ENCODE peak calls at places on chromosomes 3 and 15, in five cellular contexts. One of them, this sample, is unnamed.
A peak's percentile ranks its signal among the peaks of the same experiment; 100 is the strongest.

GRCh38 chr3:189276481-189277190 is 104.9 kb downstream of the TPRG1 start:
- DNase-seq in neural crest cell: no peak
- DNase-seq in kidney glomerular epithelial cell: no peak
- DNase-seq in cardiac muscle cell: no peak
- DNase-seq in SIG-M5: peak; percentile 82
- DNase-seq in this sample: no peak

GRCh38 chr3:104604326-104605010 is 762.2 kb upstream of the ALCAM start:
- DNase-seq in cardiac muscle cell: peak; percentile 21
- DNase-seq in kidney glomerular epithelial cell: peak; percentile 49
- DNase-seq in SIG-M5: no peak
- DNase-seq in neural crest cell: no peak
- DNase-seq in this sample: no peak

GRCh38 chr15:99635794-99636193 is 70.0 kb downstream of the MEF2A start:
- DNase-seq in cardiac muscle cell: no peak
- DNase-seq in kidney glomerular epithelial cell: no peak
- DNase-seq in SIG-M5: no peak
- DNase-seq in neural crest cell: no peak
- DNase-seq in this sample: no peak

GRCh38 chr15:82850731-82851130 is 41.3 kb downstream of the WHAMM start:
- DNase-seq in cardiac muscle cell: no peak
- DNase-seq in neural crest cell: no peak
- DNase-seq in kidney glomerular epithelial cell: no peak
- DNase-seq in SIG-M5: no peak
- DNase-seq in this sample: no peak

GRCh38 chr15:89690276-89691218 is at the start of the genes PEX11A and WDR93:
- DNase-seq in neural crest cell: peak; percentile 68
- DNase-seq in SIG-M5: no peak
- DNase-seq in kidney glomerular epithelial cell: peak; percentile 73
- DNase-seq in cardiac muscle cell: peak; percentile 80
- DNase-seq in this sample: peak; percentile 29

GRCh38 chr15:70027518-70027917 is 70.2 kb downstream of the TLE3 start:
- DNase-seq in SIG-M5: no peak
- DNase-seq in neural crest cell: no peak
- DNase-seq in cardiac muscle cell: no peak
- DNase-seq in kidney glomerular epithelial cell: no peak
- DNase-seq in this sample: no peak

GRCh38 chr3:137035631-137036030 is 77.8 kb downstream of the IL20RB start:
- DNase-seq in SIG-M5: no peak
- DNase-seq in cardiac muscle cell: peak; percentile 27
- DNase-seq in neural crest cell: no peak
- DNase-seq in kidney glomerular epithelial cell: no peak
- DNase-seq in this sample: no peak

GRCh38 chr3:114454592-114455251 is 160.9 kb downstream of the TIGIT start:
- DNase-seq in cardiac muscle cell: peak; percentile 61
- DNase-seq in neural crest cell: peak; percentile 28
- DNase-seq in kidney glomerular epithelial cell: no peak
- DNase-seq in SIG-M5: no peak
- DNase-seq in this sample: no peak

GRCh38 chr3:184186184-184186901 is at the start of gene ABCF3:
- DNase-seq in SIG-M5: no peak
- DNase-seq in cardiac muscle cell: no peak
- DNase-seq in kidney glomerular epithelial cell: no peak
- DNase-seq in neural crest cell: no peak
- DNase-seq in this sample: no peak

GRCh38 chr3:122890077-122890484 is 95.2 kb downstream of the SLC49A4 start:
- DNase-seq in kidney glomerular epithelial cell: no peak
- DNase-seq in cardiac muscle cell: peak; percentile 32
- DNase-seq in neural crest cell: no peak
- DNase-seq in SIG-M5: no peak
- DNase-seq in this sample: no peak

GRCh38 chr3:112333002-112333385 is at the start of gene CD200:
- DNase-seq in kidney glomerular epithelial cell: peak; percentile 53
- DNase-seq in neural crest cell: peak; percentile 59
- DNase-seq in SIG-M5: no peak
- DNase-seq in cardiac muscle cell: peak; percentile 73
- DNase-seq in this sample: no peak

GRCh38 chr3:155416500-155417118 is 123.1 kb upstream of the STRIT1 start:
- DNase-seq in kidney glomerular epithelial cell: peak; percentile 69
- DNase-seq in cardiac muscle cell: no peak
- DNase-seq in SIG-M5: no peak
- DNase-seq in neural crest cell: no peak
- DNase-seq in this sample: peak; percentile 32

GRCh38 chr3:21647961-21648360 is 103.0 kb downstream of the ZNF385D start:
- DNase-seq in cardiac muscle cell: no peak
- DNase-seq in neural crest cell: no peak
- DNase-seq in SIG-M5: no peak
- DNase-seq in kidney glomerular epithelial cell: no peak
- DNase-seq in this sample: no peak

GRCh38 chr3:99872633-99873254 is 55.1 kb downstream of the CMSS1 start:
- DNase-seq in neural crest cell: no peak
- DNase-seq in SIG-M5: no peak
- DNase-seq in cardiac muscle cell: no peak
- DNase-seq in kidney glomerular epithelial cell: no peak
- DNase-seq in this sample: no peak

GRCh38 chr15:77026501-77027110 is 31.7 kb downstream of the PSTPIP1 start:
- DNase-seq in neural crest cell: no peak
- DNase-seq in cardiac muscle cell: peak; percentile 44
- DNase-seq in kidney glomerular epithelial cell: no peak
- DNase-seq in SIG-M5: no peak
- DNase-seq in this sample: no peak

GRCh38 chr15:73988075-73988969 is 3.8 kb downstream of the STOML1 start:
- DNase-seq in cardiac muscle cell: no peak
- DNase-seq in SIG-M5: no peak
- DNase-seq in kidney glomerular epithelial cell: peak; percentile 65
- DNase-seq in neural crest cell: no peak
- DNase-seq in this sample: no peak

GRCh38 chr3:140711719-140712086 is 33.8 kb downstream of the TRIM42 start:
- DNase-seq in cardiac muscle cell: no peak
- DNase-seq in kidney glomerular epithelial cell: no peak
- DNase-seq in neural crest cell: no peak
- DNase-seq in SIG-M5: no peak
- DNase-seq in this sample: no peak

GRCh38 chr3:69288161-69288895 is 97.6 kb downstream of the FRMD4B start:
- DNase-seq in cardiac muscle cell: peak; percentile 74
- DNase-seq in kidney glomerular epithelial cell: no peak
- DNase-seq in SIG-M5: no peak
- DNase-seq in neural crest cell: peak; percentile 23
- DNase-seq in this sample: no peak

GRCh38 chr3:55969634-55970033 is 482.5 kb upstream of the WNT5A start:
- DNase-seq in cardiac muscle cell: no peak
- DNase-seq in neural crest cell: no peak
- DNase-seq in SIG-M5: no peak
- DNase-seq in kidney glomerular epithelial cell: no peak
- DNase-seq in this sample: no peak

GRCh38 chr3:150945226-150945625 is 27.3 kb downstream of the CLRN1 start:
- DNase-seq in neural crest cell: no peak
- DNase-seq in cardiac muscle cell: no peak
- DNase-seq in kidney glomerular epithelial cell: peak; percentile 5
- DNase-seq in SIG-M5: no peak
- DNase-seq in this sample: peak; percentile 34

GRCh38 chr15:43509002-43509922 is 8.1 kb upstream of the MAP1A start:
- DNase-seq in cardiac muscle cell: no peak
- DNase-seq in kidney glomerular epithelial cell: no peak
- DNase-seq in SIG-M5: no peak
- DNase-seq in neural crest cell: no peak
- DNase-seq in this sample: no peak

GRCh38 chr3:84904212-84904611 is 54.6 kb upstream of the CADM2 start:
- DNase-seq in neural crest cell: no peak
- DNase-seq in SIG-M5: no peak
- DNase-seq in cardiac muscle cell: no peak
- DNase-seq in kidney glomerular epithelial cell: no peak
- DNase-seq in this sample: no peak

GRCh38 chr3:139718415-139718814 is 40.6 kb upstream of the NMNAT3 start:
- DNase-seq in neural crest cell: peak; percentile 26
- DNase-seq in cardiac muscle cell: peak; percentile 61
- DNase-seq in kidney glomerular epithelial cell: peak; percentile 35
- DNase-seq in SIG-M5: no peak
- DNase-seq in this sample: no peak

GRCh38 chr15:53213336-53213735 is 423.2 kb upstream of the ONECUT1 start:
- DNase-seq in kidney glomerular epithelial cell: no peak
- DNase-seq in cardiac muscle cell: no peak
- DNase-seq in SIG-M5: no peak
- DNase-seq in neural crest cell: no peak
- DNase-seq in this sample: no peak

GRCh38 chr3:138078901-138079344 is 36.5 kb downstream of the DZIP1L start:
- DNase-seq in kidney glomerular epithelial cell: peak; percentile 96
- DNase-seq in SIG-M5: peak; percentile 75
- DNase-seq in neural crest cell: no peak
- DNase-seq in cardiac muscle cell: no peak
- DNase-seq in this sample: peak; percentile 82

GRCh38 chr3:40914475-40914874 is 284.8 kb upstream of the CTNNB1 start:
- DNase-seq in kidney glomerular epithelial cell: no peak
- DNase-seq in neural crest cell: no peak
- DNase-seq in SIG-M5: no peak
- DNase-seq in cardiac muscle cell: no peak
- DNase-seq in this sample: no peak

GRCh38 chr3:14517601-14518431 is 22.3 kb downstream of the GRIP2 start:
- DNase-seq in cardiac muscle cell: no peak
- DNase-seq in neural crest cell: no peak
- DNase-seq in kidney glomerular epithelial cell: no peak
- DNase-seq in SIG-M5: no peak
- DNase-seq in this sample: no peak

GRCh38 chr3:16841906-16842709 is 42.6 kb upstream of the PLCL2 start:
- DNase-seq in kidney glomerular epithelial cell: no peak
- DNase-seq in SIG-M5: no peak
- DNase-seq in cardiac muscle cell: peak; percentile 24
- DNase-seq in neural crest cell: no peak
- DNase-seq in this sample: no peak

GRCh38 chr3:138861755-138862333 is 27.1 kb upstream of the PIK3CB start:
- DNase-seq in neural crest cell: peak; percentile 18
- DNase-seq in cardiac muscle cell: no peak
- DNase-seq in kidney glomerular epithelial cell: no peak
- DNase-seq in SIG-M5: no peak
- DNase-seq in this sample: peak; percentile 19

GRCh38 chr3:11276901-11277300 is 4.7 kb downstream of the ATG7 start:
- DNase-seq in cardiac muscle cell: no peak
- DNase-seq in kidney glomerular epithelial cell: no peak
- DNase-seq in neural crest cell: no peak
- DNase-seq in SIG-M5: no peak
- DNase-seq in this sample: no peak

GRCh38 chr3:147582642-147583041 is 173.5 kb downstream of the ZIC1 start:
- DNase-seq in SIG-M5: no peak
- DNase-seq in kidney glomerular epithelial cell: no peak
- DNase-seq in cardiac muscle cell: no peak
- DNase-seq in neural crest cell: no peak
- DNase-seq in this sample: no peak

GRCh38 chr3:101976473-101976872 is 127.2 kb downstream of the NFKBIZ start:
- DNase-seq in SIG-M5: no peak
- DNase-seq in kidney glomerular epithelial cell: peak; percentile 29
- DNase-seq in neural crest cell: no peak
- DNase-seq in cardiac muscle cell: peak; percentile 75
- DNase-seq in this sample: no peak

GRCh38 chr15:24856397-24857093 is 98.2 kb upstream of the SNRPN start:
- DNase-seq in neural crest cell: peak; percentile 78
- DNase-seq in SIG-M5: no peak
- DNase-seq in cardiac muscle cell: peak; percentile 94
- DNase-seq in kidney glomerular epithelial cell: no peak
- DNase-seq in this sample: no peak